ENCODE peak calls at places on chromosomes 16 and 17, in five cellular contexts. One of them, this sample, is unnamed.

GRCh38 chr17:7014995-7015586 is 2.7 kb downstream of the RNASEK start:
- DNase-seq in SK-N-SH: no peak
- DNase-seq in HepG2: no peak
- DNase-seq in GM12878: peak; percentile 54
- DNase-seq in A549: no peak
- DNase-seq in this sample: no peak

GRCh38 chr17:46046957-46047356 is 47.9 kb downstream of the STH start:
- DNase-seq in HepG2: no peak
- DNase-seq in SK-N-SH: no peak
- DNase-seq in GM12878: no peak
- DNase-seq in A549: no peak
- DNase-seq in this sample: no peak

GRCh38 chr16:84689126-84689525 is 10.7 kb upstream of the USP10 start:
- DNase-seq in GM12878: no peak
- DNase-seq in HepG2: no peak
- DNase-seq in SK-N-SH: no peak
- DNase-seq in A549: no peak
- DNase-seq in this sample: no peak

GRCh38 chr16:4726616-4727015 is 7.5 kb downstream of the ANKS3 start:
- DNase-seq in A549: no peak
- DNase-seq in SK-N-SH: no peak
- DNase-seq in HepG2: no peak
- DNase-seq in GM12878: no peak
- DNase-seq in this sample: no peak

GRCh38 chr17:74493381-74493833 is 27.0 kb downstream of the CD300A start:
- DNase-seq in HepG2: peak; percentile 71
- DNase-seq in GM12878: peak; percentile 28
- DNase-seq in SK-N-SH: peak; percentile 81
- DNase-seq in A549: peak; percentile 86
- DNase-seq in this sample: peak; percentile 73

GRCh38 chr16:56753410-56753809 is 23.5 kb downstream of the NUP93 start:
- DNase-seq in A549: no peak
- DNase-seq in SK-N-SH: no peak
- DNase-seq in HepG2: no peak
- DNase-seq in GM12878: no peak
- DNase-seq in this sample: no peak

GRCh38 chr17:58311429-58311894 is 17.1 kb downstream of the TSPOAP1 start:
- DNase-seq in GM12878: no peak
- DNase-seq in SK-N-SH: peak; percentile 32
- DNase-seq in A549: no peak
- DNase-seq in HepG2: no peak
- DNase-seq in this sample: no peak

GRCh38 chr17:41481051-41481450 is at the start of gene KRT35:
- DNase-seq in SK-N-SH: no peak
- DNase-seq in HepG2: no peak
- DNase-seq in A549: no peak
- DNase-seq in GM12878: no peak
- DNase-seq in this sample: no peak

GRCh38 chr17:1164935-1165556 is 14.7 kb downstream of the ABR start:
- DNase-seq in HepG2: no peak
- DNase-seq in A549: no peak
- DNase-seq in GM12878: no peak
- DNase-seq in SK-N-SH: no peak
- DNase-seq in this sample: no peak

GRCh38 chr17:5282639-5283217 is 644 bp downstream of the RABEP1 start:
- DNase-seq in A549: no peak
- DNase-seq in GM12878: no peak
- DNase-seq in SK-N-SH: no peak
- DNase-seq in HepG2: no peak
- DNase-seq in this sample: no peak

GRCh38 chr17:30290077-30290476 is 1.7 kb downstream of the BLMH start:
- DNase-seq in A549: no peak
- DNase-seq in SK-N-SH: no peak
- DNase-seq in HepG2: no peak
- DNase-seq in GM12878: no peak
- DNase-seq in this sample: no peak

GRCh38 chr17:49061524-49061943 is 64.3 kb downstream of the IGF2BP1 start:
- DNase-seq in SK-N-SH: no peak
- DNase-seq in HepG2: no peak
- DNase-seq in A549: no peak
- DNase-seq in GM12878: no peak
- DNase-seq in this sample: no peak

GRCh38 chr17:35793257-35793656 is 2.2 kb downstream of the MMP28 start:
- DNase-seq in GM12878: no peak
- DNase-seq in A549: no peak
- DNase-seq in SK-N-SH: no peak
- DNase-seq in HepG2: no peak
- DNase-seq in this sample: no peak

GRCh38 chr17:47119746-47120520 is 69.2 kb downstream of the CDC27 start:
- DNase-seq in HepG2: peak; percentile 28
- DNase-seq in GM12878: no peak
- DNase-seq in SK-N-SH: no peak
- DNase-seq in A549: no peak
- DNase-seq in this sample: no peak

GRCh38 chr16:765971-766819 is 5.7 kb downstream of the MSLN start:
- DNase-seq in GM12878: no peak
- DNase-seq in A549: no peak
- DNase-seq in SK-N-SH: no peak
- DNase-seq in HepG2: no peak
- DNase-seq in this sample: no peak

GRCh38 chr16:81602792-81603191 is 158.2 kb downstream of the CMIP start:
- DNase-seq in GM12878: no peak
- DNase-seq in SK-N-SH: no peak
- DNase-seq in A549: no peak
- DNase-seq in HepG2: no peak
- DNase-seq in this sample: no peak

GRCh38 chr17:29116652-29117439 is 63.4 kb downstream of the MYO18A start:
- DNase-seq in GM12878: peak; percentile 5
- DNase-seq in A549: peak; percentile 76
- DNase-seq in HepG2: peak; percentile 18
- DNase-seq in SK-N-SH: peak; percentile 85
- DNase-seq in this sample: peak; percentile 76

GRCh38 chr17:71276071-71276470 is 844.7 kb upstream of the SOX9 start:
- DNase-seq in HepG2: no peak
- DNase-seq in GM12878: no peak
- DNase-seq in A549: no peak
- DNase-seq in SK-N-SH: no peak
- DNase-seq in this sample: no peak

GRCh38 chr16:83400234-83400633 is 407.5 kb upstream of the HSBP1 start:
- DNase-seq in A549: no peak
- DNase-seq in GM12878: no peak
- DNase-seq in HepG2: no peak
- DNase-seq in SK-N-SH: no peak
- DNase-seq in this sample: no peak

GRCh38 chr16:83402969-83403368 is 404.8 kb upstream of the HSBP1 start:
- DNase-seq in GM12878: no peak
- DNase-seq in SK-N-SH: no peak
- DNase-seq in HepG2: no peak
- DNase-seq in A549: no peak
- DNase-seq in this sample: no peak

GRCh38 chr16:83403751-83404150 is 404.0 kb upstream of the HSBP1 start:
- DNase-seq in A549: no peak
- DNase-seq in GM12878: no peak
- DNase-seq in SK-N-SH: no peak
- DNase-seq in HepG2: no peak
- DNase-seq in this sample: no peak

GRCh38 chr16:83402160-83402794 is 405.5 kb upstream of the HSBP1 start:
- DNase-seq in SK-N-SH: no peak
- DNase-seq in HepG2: no peak
- DNase-seq in A549: no peak
- DNase-seq in GM12878: no peak
- DNase-seq in this sample: no peak

GRCh38 chr16:83404261-83404660 is 403.5 kb upstream of the HSBP1 start:
- DNase-seq in HepG2: no peak
- DNase-seq in A549: no peak
- DNase-seq in GM12878: no peak
- DNase-seq in SK-N-SH: no peak
- DNase-seq in this sample: no peak
- TF ChIP-seq CTCF in HepG2: no peak
- TF ChIP-seq CTCF in A549: no peak
- TF ChIP-seq CTCF in GM12878: no peak
- TF ChIP-seq CTCF in SK-N-SH: no peak
- TF ChIP-seq CTCF in this sample: no peak

GRCh38 chr16:87854907-87855683 is 14.2 kb downstream of the SLC7A5 start:
- DNase-seq in GM12878: no peak
- DNase-seq in SK-N-SH: no peak
- DNase-seq in A549: no peak
- DNase-seq in HepG2: no peak
- DNase-seq in this sample: no peak

GRCh38 chr16:87853411-87854052 is 15.8 kb downstream of the SLC7A5 start:
- DNase-seq in SK-N-SH: peak; percentile 90
- DNase-seq in HepG2: peak; percentile 89
- DNase-seq in A549: peak; percentile 82
- DNase-seq in GM12878: peak; percentile 57
- DNase-seq in this sample: peak; percentile 51

GRCh38 chr16:87856796-87857228 is 12.5 kb downstream of the SLC7A5 start:
- DNase-seq in A549: peak; percentile 2
- DNase-seq in GM12878: no peak
- DNase-seq in SK-N-SH: peak; percentile 41
- DNase-seq in HepG2: peak; percentile 73
- DNase-seq in this sample: no peak

GRCh38 chr16:87854053-87854906 is 15.0 kb downstream of the SLC7A5 start:
- DNase-seq in A549: no peak
- DNase-seq in HepG2: peak; percentile 86
- DNase-seq in GM12878: no peak
- DNase-seq in SK-N-SH: peak; percentile 67
- DNase-seq in this sample: no peak

DNA sequence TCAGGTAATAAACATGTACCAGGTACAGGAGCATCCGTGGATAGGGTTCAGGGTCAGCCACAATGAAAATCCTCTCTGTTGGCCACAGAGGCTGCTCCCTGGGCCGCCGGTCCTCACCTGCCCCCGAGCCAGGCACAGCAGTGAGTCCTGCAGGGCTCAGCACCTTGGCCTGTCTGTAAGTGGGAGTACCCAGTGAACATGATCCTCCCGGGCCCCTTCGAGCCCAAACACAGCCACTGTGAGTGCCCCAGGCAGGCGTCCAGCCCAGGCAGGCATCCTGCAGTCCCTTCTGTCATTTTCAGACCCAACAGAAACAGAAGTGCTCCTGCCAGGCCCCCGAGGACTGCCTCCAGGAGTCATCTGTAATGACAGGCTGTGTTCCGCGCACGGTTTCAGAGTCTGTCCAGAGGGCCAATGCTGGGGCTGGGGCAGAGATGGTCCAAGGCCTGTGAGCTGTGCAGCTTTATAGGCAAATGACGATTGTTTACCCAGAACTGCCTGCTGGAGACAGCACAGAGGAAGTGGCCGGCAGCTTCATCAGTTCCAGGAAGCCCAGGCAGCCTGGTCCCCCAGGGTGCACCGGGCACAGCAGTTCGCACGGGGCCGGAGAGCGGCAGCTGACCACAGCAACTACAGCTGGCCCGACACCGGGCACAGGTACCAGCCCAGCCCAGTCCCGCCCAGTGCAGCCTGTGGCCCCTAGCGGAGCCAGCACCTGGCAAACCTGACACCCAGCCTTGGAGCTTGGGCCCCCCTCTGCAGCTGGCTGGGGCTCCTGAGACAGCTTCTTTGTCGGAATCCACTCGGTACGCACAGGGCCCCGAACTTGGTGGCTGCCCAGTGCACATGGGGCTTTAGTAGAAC is 13.2 kb downstream of the SLC7A5 start:
- DNase-seq in SK-N-SH: peak; percentile 75
- DNase-seq in HepG2: peak; percentile 83
- DNase-seq in GM12878: no peak
- DNase-seq in A549: no peak
- DNase-seq in this sample: no peak
- TF ChIP-seq REST in SK-N-SH: no peak
- TF ChIP-seq REST in HepG2: peak; percentile 35
- TF ChIP-seq REST in GM12878: no peak
- TF ChIP-seq REST in A549: no peak
- TF ChIP-seq REST in this sample: no peak

DNA sequence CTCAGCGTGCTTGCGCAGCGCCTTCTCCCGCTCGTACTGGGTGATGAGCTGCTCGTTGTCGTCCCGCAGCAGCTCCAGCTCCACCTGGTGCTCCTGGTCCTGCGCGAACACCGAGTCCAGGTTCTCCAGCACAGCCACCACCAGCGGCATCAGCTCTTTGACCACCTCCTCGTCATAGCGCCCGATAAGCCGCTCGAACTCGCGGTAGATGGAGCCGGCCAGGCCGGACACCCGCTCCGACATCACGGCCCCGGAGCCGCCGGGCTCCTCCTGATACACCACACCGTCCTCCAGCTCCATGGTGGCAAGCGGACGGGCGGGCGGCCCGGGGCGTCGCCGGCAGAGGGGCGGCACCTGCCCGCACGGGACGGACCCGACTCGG is 320 bp downstream of the SPAG9 start:
- DNase-seq in GM12878: no peak
- DNase-seq in SK-N-SH: peak; percentile 83
- DNase-seq in A549: peak; percentile 56
- DNase-seq in HepG2: no peak
- DNase-seq in this sample: peak; percentile 39
- TF ChIP-seq CTCF in GM12878: no peak
- TF ChIP-seq CTCF in SK-N-SH: no peak
- TF ChIP-seq CTCF in A549: no peak
- TF ChIP-seq CTCF in HepG2: peak; percentile 35
- TF ChIP-seq CTCF in this sample: no peak

GRCh38 chr16:71369494-71369893 is 11.0 kb downstream of the CALB2 start:
- DNase-seq in SK-N-SH: no peak
- DNase-seq in HepG2: no peak
- DNase-seq in A549: no peak
- DNase-seq in GM12878: no peak
- DNase-seq in this sample: no peak
- TF ChIP-seq REST in SK-N-SH: no peak
- TF ChIP-seq REST in HepG2: no peak
- TF ChIP-seq REST in A549: no peak
- TF ChIP-seq REST in GM12878: no peak
- TF ChIP-seq REST in this sample: no peak

DNA sequence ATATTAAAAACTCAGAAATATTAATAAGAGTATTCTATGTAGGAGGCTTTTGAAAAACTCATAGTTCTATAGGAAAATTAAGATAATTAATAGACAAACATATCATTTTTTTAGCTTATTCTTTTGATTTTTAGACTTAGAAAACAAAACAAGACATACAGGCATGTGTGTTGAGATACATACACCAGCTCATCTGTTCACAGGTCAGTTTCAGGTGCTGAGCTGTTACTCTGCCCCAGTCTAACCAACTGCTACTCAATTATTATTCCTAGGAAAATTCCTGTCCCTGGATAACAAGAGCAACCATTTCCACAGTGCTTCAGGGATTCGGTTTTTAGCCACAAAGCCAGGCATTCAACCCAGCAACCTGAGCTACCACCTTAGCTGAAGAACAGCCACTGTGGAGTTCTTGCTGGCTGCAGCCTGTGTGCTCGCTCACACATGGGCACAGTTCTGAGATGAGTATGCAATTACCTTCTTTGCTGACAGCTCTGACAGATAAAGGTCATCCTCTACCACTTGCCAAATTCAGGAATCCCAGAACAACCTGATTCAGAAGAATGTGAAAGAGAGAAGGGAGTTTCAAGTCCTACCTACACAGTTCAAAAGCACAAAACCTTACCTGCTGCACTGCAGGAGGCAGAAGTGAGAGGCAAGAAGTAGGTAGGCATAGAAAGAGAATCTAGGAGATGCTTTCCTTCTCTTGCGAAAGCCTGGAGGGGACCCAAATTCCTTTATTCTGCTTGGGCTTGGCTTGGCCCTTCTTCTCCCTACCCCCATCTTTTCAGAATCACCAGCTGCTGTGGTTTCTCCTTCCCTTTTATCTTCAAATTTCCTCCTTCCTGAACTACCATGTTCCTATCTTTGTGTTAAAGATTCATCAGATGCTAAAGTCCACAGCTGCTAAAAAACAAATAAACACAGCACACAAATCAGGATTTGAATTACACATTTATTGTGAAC is 62.7 kb downstream of the TEX2 start:
- DNase-seq in A549: no peak
- DNase-seq in HepG2: no peak
- DNase-seq in SK-N-SH: no peak
- DNase-seq in GM12878: peak; percentile 19
- DNase-seq in this sample: peak; percentile 14
- TF ChIP-seq CTCF in A549: no peak
- TF ChIP-seq CTCF in HepG2: no peak
- TF ChIP-seq CTCF in SK-N-SH: no peak
- TF ChIP-seq CTCF in GM12878: no peak
- TF ChIP-seq CTCF in this sample: no peak